ENCODE peak calls at places on chromosomes 13 and 19, in ten cellular contexts. One of them, this sample, is unnamed.

GRCh38 chr13:112077729-112078128 is 10.8 kb downstream of the SOX1 start:
- DNase-seq in fibroblast of mammary gland: no peak
- DNase-seq in ascending aorta: no peak
- DNase-seq in foreskin fibroblast: no peak
- DNase-seq in esophagus muscularis mucosa: no peak
- DNase-seq in suprapubic skin: no peak
- DNase-seq in left lung: no peak
- DNase-seq in HFF-Myc: no peak
- DNase-seq in breast epithelium: no peak
- DNase-seq in sigmoid colon: no peak
- DNase-seq in this sample: no peak

GRCh38 chr13:50365300-50365682 is 350.0 kb downstream of the KCNRG start:
- DNase-seq in foreskin fibroblast: no peak
- DNase-seq in HFF-Myc: no peak
- DNase-seq in fibroblast of mammary gland: no peak
- DNase-seq in suprapubic skin: no peak
- DNase-seq in breast epithelium: no peak
- DNase-seq in esophagus muscularis mucosa: peak
- DNase-seq in sigmoid colon: no peak
- DNase-seq in ascending aorta: no peak
- DNase-seq in left lung: no peak
- DNase-seq in this sample: no peak

GRCh38 chr13:80447747-80448146 is 106.8 kb upstream of the SPRY2 start:
- DNase-seq in esophagus muscularis mucosa: no peak
- DNase-seq in breast epithelium: no peak
- DNase-seq in foreskin fibroblast: no peak
- DNase-seq in sigmoid colon: no peak
- DNase-seq in ascending aorta: no peak
- DNase-seq in left lung: no peak
- DNase-seq in HFF-Myc: no peak
- DNase-seq in suprapubic skin: no peak
- DNase-seq in fibroblast of mammary gland: no peak
- DNase-seq in this sample: no peak

GRCh38 chr13:111526922-111527321 is 206.5 kb downstream of the TEX29 start:
- DNase-seq in left lung: no peak
- DNase-seq in fibroblast of mammary gland: no peak
- DNase-seq in breast epithelium: no peak
- DNase-seq in sigmoid colon: no peak
- DNase-seq in HFF-Myc: no peak
- DNase-seq in suprapubic skin: no peak
- DNase-seq in foreskin fibroblast: no peak
- DNase-seq in esophagus muscularis mucosa: no peak
- DNase-seq in ascending aorta: no peak
- DNase-seq in this sample: no peak

GRCh38 chr19:38120471-38121030 is 103.5 kb downstream of the DPF1 start:
- DNase-seq in suprapubic skin: no peak
- DNase-seq in fibroblast of mammary gland: no peak
- DNase-seq in sigmoid colon: no peak
- DNase-seq in HFF-Myc: no peak
- DNase-seq in ascending aorta: no peak
- DNase-seq in left lung: no peak
- DNase-seq in breast epithelium: no peak
- DNase-seq in esophagus muscularis mucosa: no peak
- DNase-seq in foreskin fibroblast: no peak
- DNase-seq in this sample: no peak

GRCh38 chr13:99926014-99926731 is 45.4 kb downstream of the ZIC5 start:
- DNase-seq in suprapubic skin: no peak
- DNase-seq in sigmoid colon: no peak
- DNase-seq in breast epithelium: no peak
- DNase-seq in fibroblast of mammary gland: peak
- DNase-seq in HFF-Myc: no peak
- DNase-seq in esophagus muscularis mucosa: no peak
- DNase-seq in foreskin fibroblast: peak
- DNase-seq in ascending aorta: no peak
- DNase-seq in left lung: no peak
- DNase-seq in this sample: no peak

GRCh38 chr19:10309423-10309822 is at the start of gene ZGLP1:
- DNase-seq in breast epithelium: no peak
- DNase-seq in suprapubic skin: no peak
- DNase-seq in ascending aorta: no peak
- DNase-seq in sigmoid colon: no peak
- DNase-seq in HFF-Myc: no peak
- DNase-seq in left lung: no peak
- DNase-seq in foreskin fibroblast: no peak
- DNase-seq in fibroblast of mammary gland: no peak
- DNase-seq in esophagus muscularis mucosa: no peak
- DNase-seq in this sample: no peak

GRCh38 chr13:74197686-74198085 is 63.5 kb upstream of the KLF12 start:
- DNase-seq in sigmoid colon: no peak
- DNase-seq in fibroblast of mammary gland: no peak
- DNase-seq in suprapubic skin: no peak
- DNase-seq in breast epithelium: no peak
- DNase-seq in HFF-Myc: no peak
- DNase-seq in ascending aorta: no peak
- DNase-seq in foreskin fibroblast: no peak
- DNase-seq in esophagus muscularis mucosa: no peak
- DNase-seq in left lung: no peak
- DNase-seq in this sample: no peak

GRCh38 chr13:99357149-99357596 is 50.0 kb upstream of the GPR183 start:
- DNase-seq in breast epithelium: no peak
- DNase-seq in foreskin fibroblast: peak
- DNase-seq in HFF-Myc: no peak
- DNase-seq in suprapubic skin: no peak
- DNase-seq in esophagus muscularis mucosa: no peak
- DNase-seq in fibroblast of mammary gland: peak
- DNase-seq in left lung: no peak
- DNase-seq in ascending aorta: no peak
- DNase-seq in sigmoid colon: no peak
- DNase-seq in this sample: no peak

GRCh38 chr13:26168276-26168814 is 53.8 kb downstream of the RNF6 start:
- DNase-seq in ascending aorta: no peak
- DNase-seq in left lung: no peak
- DNase-seq in breast epithelium: no peak
- DNase-seq in foreskin fibroblast: peak
- DNase-seq in esophagus muscularis mucosa: no peak
- DNase-seq in suprapubic skin: no peak
- DNase-seq in fibroblast of mammary gland: no peak
- DNase-seq in sigmoid colon: no peak
- DNase-seq in HFF-Myc: no peak
- DNase-seq in this sample: no peak

GRCh38 chr19:2782936-2783780 is at the start of gene SGTA:
- DNase-seq in left lung: peak
- DNase-seq in ascending aorta: peak
- DNase-seq in fibroblast of mammary gland: peak
- DNase-seq in breast epithelium: peak
- DNase-seq in esophagus muscularis mucosa: peak
- DNase-seq in sigmoid colon: peak
- DNase-seq in foreskin fibroblast: peak
- DNase-seq in suprapubic skin: peak
- DNase-seq in HFF-Myc: peak
- DNase-seq in this sample: peak

GRCh38 chr19:2787115-2787514 is 1.8 kb downstream of the THOP1 start:
- DNase-seq in left lung: no peak
- DNase-seq in sigmoid colon: no peak
- DNase-seq in suprapubic skin: no peak
- DNase-seq in ascending aorta: no peak
- DNase-seq in esophagus muscularis mucosa: no peak
- DNase-seq in foreskin fibroblast: no peak
- DNase-seq in fibroblast of mammary gland: no peak
- DNase-seq in HFF-Myc: no peak
- DNase-seq in breast epithelium: no peak
- DNase-seq in this sample: no peak

GRCh38 chr19:2785244-2786000 is at the start of gene THOP1:
- DNase-seq in HFF-Myc: peak
- DNase-seq in suprapubic skin: peak
- DNase-seq in left lung: peak
- DNase-seq in sigmoid colon: peak
- DNase-seq in breast epithelium: peak
- DNase-seq in esophagus muscularis mucosa: peak
- DNase-seq in ascending aorta: peak
- DNase-seq in fibroblast of mammary gland: peak
- DNase-seq in foreskin fibroblast: peak
- DNase-seq in this sample: peak

GRCh38 chr19:2782357-2782935 is 627 bp downstream of the SGTA start:
- DNase-seq in esophagus muscularis mucosa: no peak
- DNase-seq in left lung: no peak
- DNase-seq in suprapubic skin: no peak
- DNase-seq in breast epithelium: no peak
- DNase-seq in ascending aorta: no peak
- DNase-seq in sigmoid colon: no peak
- DNase-seq in fibroblast of mammary gland: no peak
- DNase-seq in foreskin fibroblast: peak
- DNase-seq in HFF-Myc: no peak
- DNase-seq in this sample: no peak

GRCh38 chr19:2783781-2784145 is 690 bp upstream of the SGTA start:
- DNase-seq in esophagus muscularis mucosa: no peak
- DNase-seq in sigmoid colon: no peak
- DNase-seq in suprapubic skin: no peak
- DNase-seq in HFF-Myc: no peak
- DNase-seq in foreskin fibroblast: no peak
- DNase-seq in fibroblast of mammary gland: no peak
- DNase-seq in ascending aorta: no peak
- DNase-seq in breast epithelium: no peak
- DNase-seq in left lung: no peak
- DNase-seq in this sample: no peak
- H3K4me3 ChIP-seq in esophagus muscularis mucosa: peak
- H3K4me3 ChIP-seq in sigmoid colon: peak
- H3K4me3 ChIP-seq in suprapubic skin: peak
- H3K4me3 ChIP-seq in HFF-Myc: peak
- H3K4me3 ChIP-seq in foreskin fibroblast: peak
- H3K4me3 ChIP-seq in fibroblast of mammary gland: no peak
- H3K4me3 ChIP-seq in ascending aorta: peak
- H3K4me3 ChIP-seq in breast epithelium: no peak
- H3K4me3 ChIP-seq in left lung: peak
- H3K4me3 ChIP-seq in this sample: peak

DNA sequence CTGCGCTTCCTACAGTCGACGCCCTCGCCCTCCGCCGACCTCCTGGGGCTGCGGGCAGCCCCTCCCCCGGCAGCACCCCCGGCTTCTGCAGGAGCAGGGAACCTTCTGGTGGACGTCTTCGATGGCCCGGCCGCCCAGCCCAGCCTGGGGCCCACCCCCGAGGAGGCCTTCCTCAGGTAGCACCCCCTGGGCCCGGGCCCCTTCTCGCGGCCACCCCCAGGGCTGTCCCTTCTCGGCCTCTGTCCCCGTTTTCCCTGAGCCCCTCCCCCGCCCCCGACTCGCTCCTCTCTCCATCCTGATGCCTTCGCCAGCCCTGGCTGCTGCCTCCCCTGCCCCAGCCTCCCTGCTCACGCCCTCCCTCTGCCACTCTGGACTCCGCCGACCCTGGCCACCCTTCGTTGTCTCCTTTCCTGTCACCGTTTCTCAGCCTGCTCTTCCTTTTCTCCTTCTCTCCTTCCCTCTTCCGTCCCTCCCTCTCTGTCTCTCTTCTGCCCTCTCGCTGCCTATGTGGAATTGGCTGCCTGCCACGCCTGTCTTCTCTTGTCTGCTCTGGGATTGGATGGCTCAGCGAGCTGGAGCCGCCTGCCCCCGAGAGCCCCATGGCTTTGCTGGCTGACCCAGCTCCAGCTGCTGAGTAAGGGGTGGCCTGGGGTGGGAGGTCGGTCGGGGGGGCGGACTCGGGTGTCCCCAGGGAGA is 11.0 kb downstream of the FUZ start:
- DNase-seq in breast epithelium: peak
- DNase-seq in left lung: no peak
- DNase-seq in sigmoid colon: peak
- DNase-seq in suprapubic skin: peak
- DNase-seq in esophagus muscularis mucosa: peak
- DNase-seq in HFF-Myc: peak
- DNase-seq in fibroblast of mammary gland: peak
- DNase-seq in ascending aorta: peak
- DNase-seq in foreskin fibroblast: peak
- DNase-seq in this sample: no peak
- TF ChIP-seq CTCF in breast epithelium: no peak
- TF ChIP-seq CTCF in left lung: no peak
- TF ChIP-seq CTCF in sigmoid colon: peak
- TF ChIP-seq CTCF in suprapubic skin: no peak
- TF ChIP-seq CTCF in esophagus muscularis mucosa: peak
- TF ChIP-seq CTCF in HFF-Myc: peak
- TF ChIP-seq CTCF in fibroblast of mammary gland: peak
- TF ChIP-seq CTCF in ascending aorta: no peak
- TF ChIP-seq CTCF in foreskin fibroblast: peak
- TF ChIP-seq CTCF in this sample: peak

DNA sequence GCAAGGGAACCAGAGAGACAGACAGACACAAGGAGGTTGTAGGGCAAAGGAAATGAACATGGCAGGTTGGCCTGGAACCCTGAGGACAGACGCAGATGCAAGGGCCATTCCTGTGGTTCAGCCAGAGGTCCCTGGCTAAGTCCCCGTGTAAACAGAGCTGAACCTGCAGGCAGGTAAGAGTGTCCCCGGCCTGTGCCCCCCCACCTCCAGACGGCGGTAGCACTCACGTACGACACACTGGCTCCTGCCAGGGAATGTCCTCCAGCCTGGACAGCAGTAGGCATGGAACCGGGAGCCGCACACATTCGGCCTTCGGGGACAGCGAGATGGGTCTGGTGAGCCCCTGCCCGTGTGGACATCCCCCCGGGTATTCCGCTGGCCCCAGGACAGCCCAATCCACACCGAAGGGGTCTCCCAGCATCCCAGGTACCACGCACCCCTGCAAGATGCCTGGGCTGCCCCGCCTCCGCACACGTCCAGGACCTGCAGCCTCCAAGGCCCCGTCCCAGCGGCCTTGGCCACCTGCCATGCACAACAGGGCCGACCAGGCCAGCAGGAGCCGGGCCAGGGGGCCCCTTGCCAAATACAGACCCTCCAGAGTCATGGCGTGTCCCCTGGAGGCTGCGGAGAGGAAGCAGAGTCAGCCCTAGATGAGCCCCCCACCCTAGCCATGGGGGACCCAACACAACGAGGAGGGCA is 2.4 kb downstream of the FBN3 start:
- DNase-seq in ascending aorta: no peak
- DNase-seq in foreskin fibroblast: no peak
- DNase-seq in esophagus muscularis mucosa: no peak
- DNase-seq in fibroblast of mammary gland: no peak
- DNase-seq in suprapubic skin: no peak
- DNase-seq in HFF-Myc: no peak
- DNase-seq in left lung: no peak
- DNase-seq in breast epithelium: no peak
- DNase-seq in sigmoid colon: no peak
- DNase-seq in this sample: no peak
- H3K4me3 ChIP-seq in ascending aorta: no peak
- H3K4me3 ChIP-seq in foreskin fibroblast: no peak
- H3K4me3 ChIP-seq in esophagus muscularis mucosa: no peak
- H3K4me3 ChIP-seq in fibroblast of mammary gland: no peak
- H3K4me3 ChIP-seq in suprapubic skin: no peak
- H3K4me3 ChIP-seq in HFF-Myc: no peak
- H3K4me3 ChIP-seq in left lung: no peak
- H3K4me3 ChIP-seq in breast epithelium: no peak
- H3K4me3 ChIP-seq in sigmoid colon: no peak
- H3K4me3 ChIP-seq in this sample: no peak

DNA sequence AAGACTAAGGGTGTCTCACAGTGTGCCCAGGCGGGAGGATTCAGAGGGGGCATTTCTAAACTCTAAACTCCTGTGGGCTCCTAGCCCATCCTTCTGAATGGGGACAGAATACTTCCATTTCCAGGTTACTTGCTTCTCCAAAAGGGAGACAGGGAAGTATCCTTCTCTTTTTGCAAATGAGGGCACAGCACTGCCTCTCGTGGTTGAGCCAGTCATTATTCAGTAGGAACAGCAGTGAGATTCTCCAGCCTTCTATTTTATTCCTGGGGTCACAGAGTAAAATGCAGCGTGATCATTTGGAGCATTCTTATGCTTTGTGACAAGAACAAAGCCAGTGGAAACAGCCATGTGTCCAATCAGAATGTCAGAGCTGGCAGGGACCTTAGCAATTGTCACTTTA is 15.7 kb upstream of the TSHZ3 start:
- DNase-seq in foreskin fibroblast: no peak
- DNase-seq in ascending aorta: no peak
- DNase-seq in esophagus muscularis mucosa: no peak
- DNase-seq in HFF-Myc: no peak
- DNase-seq in left lung: no peak
- DNase-seq in sigmoid colon: no peak
- DNase-seq in suprapubic skin: no peak
- DNase-seq in breast epithelium: no peak
- DNase-seq in fibroblast of mammary gland: no peak
- DNase-seq in this sample: no peak
- TF ChIP-seq CTCF in foreskin fibroblast: no peak
- TF ChIP-seq CTCF in ascending aorta: no peak
- TF ChIP-seq CTCF in esophagus muscularis mucosa: no peak
- TF ChIP-seq CTCF in HFF-Myc: no peak
- TF ChIP-seq CTCF in left lung: no peak
- TF ChIP-seq CTCF in sigmoid colon: no peak
- TF ChIP-seq CTCF in suprapubic skin: no peak
- TF ChIP-seq CTCF in breast epithelium: no peak
- TF ChIP-seq CTCF in fibroblast of mammary gland: no peak
- TF ChIP-seq CTCF in this sample: no peak

This sample was measured in epithelial cell of proximal tubule.